ENCODE peak calls at places on chromosomes 4 and X, in five cellular contexts. N is neural progenitor cell, L is OCI-LY7, E is H9, R is fibroblast of lung. T is an unnamed sample.

GRCh38 chr4:165058676-165059075 is 5.0 kb downstream of the TRIM75 start:
- DNase-seq in N (no peak), E (no peak), R (no peak), L (no peak), T (no peak)

GRCh38 chr4:72418458-72418857 is 150.6 kb downstream of the ADAMTS3 start:
- DNase-seq in E (no peak), R (peak; percentile 77), L (no peak), N (no peak), T (no peak)

GRCh38 chrX:1546601-1547275 is 9.8 kb upstream of the P2RY8 start:
- DNase-seq in N (no peak), L (no peak), R (no peak), E (no peak), T (peak; percentile 2)

GRCh38 chr4:100555791-100556190 is 38.0 kb upstream of the EMCN start:
- DNase-seq in R (peak; percentile 3), N (no peak), L (no peak), E (no peak), T (no peak)

GRCh38 chr4:158873795-158874359 is 105.1 kb downstream of the FNIP2 start:
- DNase-seq in N (no peak), L (no peak), E (no peak), R (peak; percentile 98), T (no peak)

GRCh38 chr4:109735566-109736454 is 5.9 kb upstream of the PLA2G12A start:
- DNase-seq in N (no peak), E (no peak), R (peak; percentile 54), L (no peak), T (no peak)

GRCh38 chr4:143025111-143025704 is 159.5 kb upstream of the USP38 start:
- DNase-seq in L (no peak), R (peak; percentile 68), N (peak; percentile 54), E (peak; percentile 53), T (no peak)

GRCh38 chr4:2830632-2831610 is 12.7 kb upstream of the ADD1 start:
- DNase-seq in R (no peak), N (no peak), E (no peak), L (no peak), T (no peak)

GRCh38 chrX:86805241-86805640 is 657.0 kb downstream of the DACH2 start:
- DNase-seq in E (no peak), L (no peak), N (no peak), R (no peak), T (no peak)

GRCh38 chrX:24148535-24149345 is 789 bp upstream of the ZFX start:
- DNase-seq in E (no peak), N (no peak), R (peak; percentile 70), L (peak; percentile 43), T (peak; percentile 37)

GRCh38 chr4:8197521-8197920 is 1.6 kb upstream of the SH3TC1 start:
- DNase-seq in R (no peak), N (no peak), L (no peak), E (no peak), T (no peak)

GRCh38 chr4:112523764-112524505 is 8.0 kb upstream of the NEUROG2 start:
- DNase-seq in L (peak; percentile 93), R (no peak), N (peak; percentile 95), E (peak; percentile 95), T (no peak)

GRCh38 chr4:29900336-29900735 is 819.8 kb upstream of the PCDH7 start:
- DNase-seq in E (no peak), N (no peak), R (no peak), L (no peak), T (no peak)

GRCh38 chr4:22062676-22063075 is 114.1 kb upstream of the KCNIP4 start:
- DNase-seq in L (no peak), R (no peak), N (no peak), E (no peak), T (no peak)

GRCh38 chr4:126223784-126224407 is 909.1 kb downstream of the FAT4 start:
- DNase-seq in R (peak; percentile 16), E (no peak), N (peak; percentile 26), L (no peak), T (no peak)

GRCh38 chr4:99687120-99687519 is 29.5 kb upstream of the C4orf54 start:
- DNase-seq in N (no peak), R (no peak), L (no peak), E (no peak), T (no peak)

GRCh38 chrX:120311632-120312000 is 355 bp upstream of the TMEM255A start:
- DNase-seq in E (no peak), R (peak; percentile 26), L (no peak), N (no peak), T (no peak)

GRCh38 chrX:338281-338835 is 19.8 kb upstream of the GTPBP6 start:
- DNase-seq in N (no peak), R (no peak), L (no peak), E (no peak), T (no peak)

GRCh38 chr4:135371137-135371536 is 1169.5 kb upstream of the PABPC4L start:
- DNase-seq in L (no peak), N (no peak), R (no peak), E (peak; percentile 50), T (peak; percentile 19)

GRCh38 chr4:163233321-163233720 is 66.6 kb upstream of the NAF1 start:
- DNase-seq in N (no peak), E (no peak), L (no peak), R (no peak), T (no peak)

GRCh38 chrX:46576458-46576857 is 2.9 kb downstream of the CHST7 start:
- DNase-seq in E (no peak), N (no peak), R (peak; percentile 39), L (no peak), T (no peak)

GRCh38 chrX:34656467-34656841 is 631 bp downstream of the TMEM47 start:
- DNase-seq in N (no peak), R (no peak), E (peak; percentile 36), L (no peak), T (no peak)

GRCh38 chr4:37447886-37448285 is 203.3 kb downstream of the NWD2 start:
- DNase-seq in E (no peak), N (no peak), L (no peak), R (no peak), T (no peak)

GRCh38 chr4:8727546-8728510 is 135.3 kb downstream of the CPZ start:
- DNase-seq in E (peak; percentile 22), R (no peak), N (no peak), L (peak; percentile 44), T (peak; percentile 3)

GRCh38 chrX:11329016-11329415 is 35.8 kb downstream of the AMELX start:
- DNase-seq in E (no peak), N (no peak), R (peak; percentile 33), L (no peak), T (no peak)

GRCh38 chr4:113106076-113106475 is 56.6 kb downstream of the ANK2 start:
- DNase-seq in N (no peak), L (no peak), R (peak; percentile 48), E (no peak), T (no peak)

GRCh38 chr4:82560853-82561744 is 689 bp downstream of the TMEM150C start:
- DNase-seq in E (peak; percentile 35), R (no peak), N (no peak), L (no peak), T (no peak)

GRCh38 chr4:184487503-184487902 is 13.2 kb upstream of the IRF2 start:
- DNase-seq in R (no peak), E (no peak), N (no peak), L (no peak), T (no peak)
- H2AFZ ChIP-seq in R (no peak overlapping the region), E (no peak overlapping the region), N (no peak overlapping the region), L (no peak overlapping the region), T (no peak overlapping the region)

GRCh38 chr4:5789141-5789540 is 78.1 kb downstream of the EVC start:
- DNase-seq in E (peak; percentile 10), L (no peak), R (no peak), N (no peak), T (no peak)

GRCh38 chr4:5787311-5787710 is 76.3 kb downstream of the EVC start:
- DNase-seq in E (peak; percentile 10), N (no peak), R (no peak), L (no peak), T (no peak)

GRCh38 chr4:5790546-5790857 is 79.5 kb downstream of the EVC start:
- DNase-seq in N (no peak), R (no peak), E (no peak), L (no peak), T (no peak)

GRCh38 chr4:5785806-5786680 is 75.0 kb downstream of the EVC start:
- DNase-seq in R (peak; percentile 81), L (no peak), E (peak; percentile 8), N (no peak), T (no peak)

DNA sequence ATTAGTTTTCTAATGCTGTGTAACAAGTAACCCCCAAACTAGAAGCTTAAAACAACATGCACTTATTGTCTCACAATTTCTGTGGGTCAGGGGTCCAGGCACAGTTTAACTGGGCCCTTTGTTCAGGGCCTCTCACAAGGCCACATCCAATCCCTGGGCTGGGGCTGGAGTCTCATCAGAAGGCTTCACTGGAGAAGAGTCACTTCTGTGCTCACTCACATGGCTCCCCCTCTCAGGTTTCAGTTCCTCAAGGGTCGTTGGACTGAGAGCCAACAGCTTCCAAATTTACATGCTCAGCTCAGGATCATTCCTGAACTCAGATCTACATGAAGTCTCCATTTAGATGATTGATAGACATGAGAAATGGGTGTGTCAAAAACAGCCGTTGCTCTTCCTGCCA is 77.1 kb downstream of the EVC start:
- DNase-seq in E (peak; percentile 10), R (no peak), N (no peak), L (no peak), T (no peak)
- TF ChIP-seq CTCF in E (no peak), R (no peak), N (no peak), L (no peak), T (no peak)

GRCh38 chr4:130361616-130362015 is 1265.7 kb downstream of the C4orf33 start:
- DNase-seq in R (no peak), N (no peak), L (peak; percentile 66), E (no peak), T (no peak)

GRCh38 chr4:130359537-130359936 is 1263.6 kb downstream of the C4orf33 start:
- DNase-seq in N (peak; percentile 24), L (peak; percentile 56), E (no peak), R (peak; percentile 9), T (no peak)

DNA sequence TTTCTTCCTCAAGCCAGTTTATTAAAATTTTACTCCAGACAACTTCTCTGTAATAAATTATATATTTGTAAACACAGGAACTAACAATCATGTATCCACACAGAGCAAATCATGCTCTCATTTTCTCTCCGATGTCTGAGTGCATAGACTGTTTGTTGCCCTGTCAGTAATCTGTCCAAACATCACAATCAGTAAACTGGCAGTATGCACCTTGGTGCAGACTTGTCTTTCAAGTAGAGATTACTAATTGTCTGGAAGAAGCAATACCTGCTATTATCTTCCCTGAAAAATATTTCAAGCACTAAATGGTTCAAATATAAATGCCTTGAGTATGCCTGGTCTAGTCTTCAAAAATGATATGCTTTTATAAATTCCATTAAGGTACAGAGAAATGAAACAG is 1260.9 kb downstream of the C4orf33 start:
- DNase-seq in R (no peak), E (no peak), N (no peak), L (no peak), T (no peak)
- H2AFZ ChIP-seq in R (no peak overlapping the region), E (no peak overlapping the region), N (no peak overlapping the region), L (peak overlapping the region; percentile 45), T (no peak overlapping the region)

GRCh38 chr4:95084584-95084983 is 326.8 kb downstream of the BMPR1B start:
- DNase-seq in N (no peak), E (no peak), R (peak; percentile 6), L (no peak), T (no peak)

GRCh38 chr4:95086532-95086931 is 328.8 kb downstream of the BMPR1B start:
- DNase-seq in E (no peak), N (no peak), R (peak; percentile 26), L (no peak), T (no peak)

GRCh38 chr4:95087657-95088455 is 330.1 kb downstream of the BMPR1B start:
- DNase-seq in N (no peak), L (no peak), E (no peak), R (peak; percentile 54), T (no peak)

GRCh38 chr4:95080969-95081368 is 323.2 kb downstream of the BMPR1B start:
- DNase-seq in L (no peak), E (no peak), R (no peak), N (no peak), T (peak; percentile 59)

GRCh38 chr4:95085118-95085833 is 327.5 kb downstream of the BMPR1B start:
- DNase-seq in N (no peak), R (no peak), L (peak; percentile 61), E (no peak), T (peak; percentile 87)
- TF ChIP-seq CTCF in N (no peak), R (no peak), L (no peak), E (no peak), T (no peak)

T was measured in DND-41.